ENCODE peak calls at places on chromosomes 16 and 17, in four cellular contexts. E is AG04450, X is H1, B is hepatocyte. Q is an unnamed sample.

GRCh38 chr17:48294989-48295892 is 134.8 kb downstream of the SKAP1 start:
- DNase-seq in E (no peak), X (no peak), B (no peak), Q (no peak)

GRCh38 chr16:69410285-69410990 is 14.0 kb upstream of the CYB5B start:
- DNase-seq in E (no peak), X (no peak), B (no peak), Q (no peak)

GRCh38 chr16:17817943-17818342 is 347.2 kb upstream of the XYLT1 start:
- DNase-seq in E (no peak), X (no peak), B (no peak), Q (no peak)

GRCh38 chr17:56798916-56799315 is 34.8 kb downstream of the C17orf67 start:
- DNase-seq in E (no peak), X (no peak), B (no peak), Q (no peak)

GRCh38 chr17:22267019-22267418 is 574.7 kb downstream of the KCNJ18 start:
- DNase-seq in E (no peak), X (no peak), B (no peak), Q (no peak)

GRCh38 chr16:31400191-31400590 is 7.1 kb downstream of the ITGAD start:
- DNase-seq in E (no peak), X (no peak), B (no peak), Q (no peak)

GRCh38 chr17:16938496-16939270 is 33.2 kb downstream of the TNFRSF13B start:
- DNase-seq in E (no peak), X (no peak), B (peak), Q (peak)

GRCh38 chr16:74497761-74498160 is 76.5 kb upstream of the CLEC18B start:
- DNase-seq in E (no peak), X (no peak), B (no peak), Q (no peak)

GRCh38 chr16:49589721-49590120 is 216.1 kb downstream of the C16orf78 start:
- DNase-seq in E (no peak), X (peak), B (no peak), Q (peak)

GRCh38 chr16:85055503-85056210 is 28.1 kb downstream of the KIAA0513 start:
- DNase-seq in E (no peak), X (no peak), B (peak), Q (no peak)

GRCh38 chr17:63675231-63675606 is 24.7 kb downstream of the LIMD2 start:
- DNase-seq in E (no peak), X (no peak), B (no peak), Q (no peak)

GRCh38 chr17:63274156-63274555 is 171.9 kb downstream of the CYB561 start:
- DNase-seq in E (no peak), X (no peak), B (no peak), Q (no peak)

GRCh38 chr17:41937970-41938851 is 7.8 kb downstream of the ODAD4 start:
- DNase-seq in E (no peak), X (no peak), B (no peak), Q (no peak)

GRCh38 chr17:35900280-35900679 is 20.1 kb upstream of the CCL5 start:
- DNase-seq in E (no peak), X (no peak), B (no peak), Q (no peak)

GRCh38 chr16:51393381-51394005 is 242.4 kb upstream of the SALL1 start:
- DNase-seq in E (no peak), X (no peak), B (no peak), Q (no peak)

GRCh38 chr17:42183741-42184711 is 1.2 kb downstream of the HCRT start:
- DNase-seq in E (peak), X (peak), B (peak), Q (peak)

GRCh38 chr17:77959926-77960521 is 1.5 kb downstream of the TNRC6C start:
- DNase-seq in E (no peak), X (no peak), B (peak), Q (no peak)

GRCh38 chr17:77959216-77959925 is 868 bp downstream of the TNRC6C start:
- DNase-seq in E (no peak), X (peak), B (peak), Q (no peak)

GRCh38 chr17:77958716-77959215 is 263 bp downstream of the TNRC6C start:
- DNase-seq in E (no peak), X (no peak), B (no peak), Q (no peak)

GRCh38 chr17:77957215-77957868 is 1.2 kb upstream of the TNRC6C start:
- DNase-seq in E (no peak), X (no peak), B (peak), Q (no peak)

DNA sequence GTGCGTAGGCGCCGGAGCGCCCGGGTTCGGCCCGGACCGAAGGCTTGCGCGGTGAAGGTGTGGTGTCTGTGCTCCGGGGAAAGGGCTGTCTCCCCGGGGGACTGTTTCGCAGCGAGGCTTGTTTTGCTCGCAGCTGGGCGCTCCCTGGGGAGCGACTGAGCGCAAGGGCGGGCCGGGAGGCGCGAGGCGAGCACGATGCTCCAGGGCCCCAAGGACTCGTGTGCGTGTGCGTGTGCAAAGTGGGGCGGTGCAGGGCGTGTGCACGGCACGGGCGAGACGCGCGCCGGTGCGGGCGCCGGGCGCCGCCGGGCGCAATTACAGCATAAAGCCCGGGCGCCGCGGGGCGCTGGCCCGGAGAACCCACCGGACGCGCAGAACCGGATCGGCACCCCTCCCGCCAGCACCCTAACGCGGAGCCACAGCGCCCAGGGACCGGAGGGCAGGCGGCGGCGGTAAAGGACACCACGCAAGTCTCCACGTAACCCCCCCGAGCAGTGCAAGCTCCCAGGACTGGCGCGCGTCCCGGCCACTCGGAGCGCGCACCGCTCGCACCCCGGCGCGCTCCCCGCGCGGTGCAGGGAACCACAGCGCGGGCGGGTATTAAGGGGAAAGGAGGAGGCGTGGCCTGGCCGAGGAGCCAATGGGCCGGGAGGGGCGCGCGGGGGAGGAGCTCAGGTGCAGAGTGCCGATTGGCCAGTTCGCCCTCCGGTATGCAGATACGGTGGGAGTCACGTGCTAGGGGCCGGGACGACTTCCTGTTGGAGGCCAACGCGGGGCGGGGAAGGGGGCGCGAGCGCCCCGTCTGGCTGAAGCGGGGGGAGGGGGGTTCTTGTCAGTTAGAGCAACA is at the start of gene TNRC6C:
- DNase-seq in E (peak), X (peak), B (peak), Q (peak)
- H3K27ac ChIP-seq in E (no peak), X (peak), B (peak), Q (peak)

GRCh38 chr17:77106874-77107358 is 33.9 kb upstream of the SEC14L1 start:
- DNase-seq in E (no peak), X (no peak), B (no peak), Q (no peak)
- TF ChIP-seq CTCF in E (no peak), X (no peak), B (no peak), Q (no peak)

GRCh38 chr16:58494981-58495860 is 4.7 kb upstream of the NDRG4 start:
- DNase-seq in E (peak), X (peak), B (peak), Q (no peak)
- H3K27ac ChIP-seq in E (peak), X (peak), B (no peak), Q (peak)

GRCh38 chr17:82668631-82669099 is 20.4 kb upstream of the WDR45B start:
- DNase-seq in E (peak), X (peak), B (peak), Q (no peak)
- TF ChIP-seq CTCF in E (peak), X (peak), B (peak), Q (no peak)

GRCh38 chr17:37742762-37743611 is 1.9 kb downstream of the HNF1B start:
- DNase-seq in E (no peak), X (peak), B (peak), Q (no peak)

GRCh38 chr17:37741334-37742113 is 3.3 kb downstream of the HNF1B start:
- DNase-seq in E (no peak), X (no peak), B (no peak), Q (no peak)

GRCh38 chr17:37740861-37741260 is 4.0 kb downstream of the HNF1B start:
- DNase-seq in E (no peak), X (no peak), B (no peak), Q (no peak)

GRCh38 chr17:37743612-37743874 is 1.3 kb downstream of the HNF1B start:
- DNase-seq in E (no peak), X (peak), B (peak), Q (no peak)

GRCh38 chr17:37742114-37742761 is 2.6 kb downstream of the HNF1B start:
- DNase-seq in E (no peak), X (peak), B (peak), Q (no peak)
- H3K27ac ChIP-seq in E (no peak), X (no peak), B (peak), Q (no peak)

GRCh38 chr17:40443196-40443987 is at the start of gene IGFBP4:
- DNase-seq in E (no peak), X (peak), B (peak), Q (no peak)

GRCh38 chr17:40443988-40444899 is 994 bp downstream of the IGFBP4 start:
- DNase-seq in E (no peak), X (peak), B (no peak), Q (no peak)

GRCh38 chr17:40447148-40447644 is 3.9 kb downstream of the IGFBP4 start:
- DNase-seq in E (no peak), X (no peak), B (no peak), Q (no peak)

GRCh38 chr17:40448213-40448638 is 5.0 kb downstream of the IGFBP4 start:
- DNase-seq in E (no peak), X (no peak), B (no peak), Q (no peak)

GRCh38 chr17:40445769-40446468 is 2.7 kb downstream of the IGFBP4 start:
- DNase-seq in E (no peak), X (no peak), B (no peak), Q (no peak)
- TF ChIP-seq CTCF in E (peak), X (peak), B (no peak), Q (no peak)

GRCh38 chr17:82604532-82604931 is 43.7 kb downstream of the WDR45B start:
- DNase-seq in E (no peak), X (no peak), B (no peak), Q (no peak)

GRCh38 chr17:82603981-82604448 is 44.2 kb downstream of the WDR45B start:
- DNase-seq in E (no peak), X (no peak), B (peak), Q (no peak)

GRCh38 chr17:82602487-82602886 is 45.8 kb downstream of the WDR45B start:
- DNase-seq in E (no peak), X (no peak), B (no peak), Q (no peak)

GRCh38 chr17:82601447-82602000 is 46.7 kb downstream of the WDR45B start:
- DNase-seq in E (no peak), X (no peak), B (no peak), Q (no peak)

GRCh38 chr17:82602986-82603385 is 45.3 kb downstream of the WDR45B start:
- DNase-seq in E (no peak), X (no peak), B (no peak), Q (no peak)
- H3K27ac ChIP-seq in E (no peak), X (no peak), B (no peak), Q (no peak)

DNA sequence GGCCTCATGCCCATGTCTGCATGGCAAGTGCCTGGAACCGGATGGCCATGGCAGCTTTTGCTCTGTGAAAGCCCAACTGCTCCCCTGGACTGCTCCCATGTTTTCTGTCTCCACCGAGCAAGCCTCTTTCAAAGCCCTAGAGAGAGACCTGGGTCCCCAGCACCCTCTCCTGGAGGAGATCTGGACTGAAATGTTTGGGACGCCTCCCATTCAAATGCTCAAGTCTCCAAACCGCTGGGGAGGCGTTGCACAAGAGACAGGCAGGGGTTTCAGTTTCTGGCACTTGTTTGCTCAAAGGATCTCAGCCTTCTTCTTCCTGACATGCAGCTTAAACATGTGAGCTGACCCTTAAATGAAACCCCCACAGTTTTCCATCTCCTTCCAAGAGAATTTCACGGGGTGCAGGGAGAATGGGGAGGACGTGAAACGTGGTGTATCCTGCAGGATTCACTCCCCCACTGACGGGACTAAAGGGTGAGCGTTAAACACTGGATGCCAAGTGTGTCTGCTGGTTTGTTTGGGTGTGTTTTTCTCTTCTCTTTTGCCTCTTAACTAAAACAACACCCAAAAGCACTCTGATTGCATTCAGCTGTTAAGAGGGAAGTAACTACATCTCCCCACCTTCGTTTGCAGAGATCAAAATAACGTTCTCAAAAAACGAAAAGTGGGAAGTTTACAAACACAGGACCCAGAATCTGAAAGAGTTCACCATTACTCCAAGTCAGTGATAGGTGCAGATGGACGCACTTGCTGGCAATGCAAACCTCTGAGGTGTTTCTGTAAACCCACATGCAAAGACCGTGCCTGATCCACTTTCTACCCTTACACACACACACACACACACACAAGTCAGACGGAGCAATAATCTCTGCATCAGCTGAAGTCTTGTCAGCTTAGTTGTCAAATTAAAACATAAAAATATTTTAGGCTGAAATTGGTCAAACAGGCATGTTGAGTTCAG is 256.9 kb downstream of the C16orf95 start:
- DNase-seq in E (peak), X (no peak), B (no peak), Q (peak)
- TF ChIP-seq CTCF in E (peak), X (peak), B (peak), Q (no peak)

Q was measured in coronary artery.